ENCODE peak calls at places on chromosomes 5 and 9, in five cellular contexts. Y, P, X, J and D are unnamed samples.
A peak's percentile ranks its signal among the peaks of the same experiment; 100 is the strongest.

GRCh38 chr5:62689599-62690368 is 111.2 kb downstream of the LRRC70 start:
- DNase-seq in Y (no peak), P (peak; percentile 12), X (no peak), J (no peak), D (no peak)

GRCh38 chr5:95839658-95840057 is 17.1 kb upstream of the GLRX start:
- DNase-seq in Y (no peak), P (no peak), X (no peak), J (no peak), D (no peak)

GRCh38 chr5:151602806-151603205 is 11.7 kb upstream of the FAT2 start:
- DNase-seq in Y (no peak), P (no peak), X (no peak), J (no peak), D (no peak)

GRCh38 chr9:4678679-4679267 is 596 bp upstream of the CDC37L1 start:
- DNase-seq in Y (no peak), P (no peak), X (peak; percentile 19), J (no peak), D (no peak)

GRCh38 chr9:90296539-90296938 is 346.1 kb downstream of the DIRAS2 start:
- DNase-seq in Y (no peak), P (no peak), X (no peak), J (no peak), D (no peak)

GRCh38 chr5:153463806-153464205 is 26.7 kb upstream of the GRIA1 start:
- DNase-seq in Y (peak; percentile 73), P (no peak), X (peak; percentile 68), J (no peak), D (no peak)

GRCh38 chr5:137282216-137282615 is 216.9 kb downstream of the SPOCK1 start:
- DNase-seq in Y (no peak), P (no peak), X (peak; percentile 15), J (no peak), D (no peak)

GRCh38 chr5:150043657-150044333 is 42.6 kb downstream of the CSF1R start:
- DNase-seq in Y (no peak), P (no peak), X (peak; percentile 66), J (no peak), D (no peak)

GRCh38 chr5:122726990-122727616 is 47.8 kb upstream of the SNX2 start:
- DNase-seq in Y (no peak), P (no peak), X (peak; percentile 77), J (no peak), D (no peak)

GRCh38 chr9:2576631-2577030 is 45.0 kb upstream of the VLDLR start:
- DNase-seq in Y (no peak), P (no peak), X (no peak), J (no peak), D (no peak)

GRCh38 chr5:132098151-132098594 is 24.6 kb downstream of the CSF2 start:
- DNase-seq in Y (no peak), P (no peak), X (peak; percentile 74), J (no peak), D (no peak)

GRCh38 chr9:105672711-105673234 is 10.5 kb downstream of the TAL2 start:
- DNase-seq in Y (no peak), P (peak; percentile 28), X (no peak), J (no peak), D (no peak)

GRCh38 chr5:171450423-171451246 is 31.2 kb downstream of the FGF18 start:
- DNase-seq in Y (peak; percentile 69), P (no peak), X (peak; percentile 73), J (peak; percentile 57), D (no peak)

GRCh38 chr5:133839721-133840120 is 128.7 kb downstream of the C5orf15 start:
- DNase-seq in Y (no peak), P (no peak), X (no peak), J (no peak), D (no peak)

GRCh38 chr9:90204128-90204838 is 438.3 kb downstream of the DIRAS2 start:
- DNase-seq in Y (no peak), P (no peak), X (no peak), J (no peak), D (no peak)

GRCh38 chr5:153960269-153961215 is 78.2 kb downstream of the FAM114A2 start:
- DNase-seq in Y (no peak), P (no peak), X (no peak), J (no peak), D (no peak)

GRCh38 chr5:72988769-72989168 is 32.9 kb downstream of the FCHO2 start:
- DNase-seq in Y (no peak), P (no peak), X (peak; percentile 10), J (no peak), D (no peak)

GRCh38 chr9:124174385-124174784 is 83.4 kb upstream of the NEK6 start:
- DNase-seq in Y (no peak), P (no peak), X (no peak), J (no peak), D (no peak)

GRCh38 chr9:137453643-137454081 is 5.5 kb downstream of the NSMF start:
- DNase-seq in Y (peak; percentile 97), P (peak; percentile 75), X (peak; percentile 58), J (peak; percentile 87), D (peak; percentile 89)

GRCh38 chr5:181265092-181265671 is 4.2 kb upstream of the TRIM52 start:
- DNase-seq in Y (peak; percentile 49), P (no peak), X (no peak), J (no peak), D (no peak)

GRCh38 chr9:14395300-14396082 is 81.5 kb upstream of the NFIB start:
- DNase-seq in Y (no peak), P (no peak), X (no peak), J (no peak), D (no peak)

GRCh38 chr5:139068494-139069152 is 129.5 kb downstream of the SIL1 start:
- DNase-seq in Y (no peak), P (no peak), X (no peak), J (no peak), D (no peak)

GRCh38 chr9:41229408-41230401 is 40.6 kb upstream of the ZNG1F start:
- DNase-seq in Y (peak; percentile 13), P (no peak), X (peak; percentile 36), J (peak; percentile 51), D (peak; percentile 64)

GRCh38 chr9:132784286-132784820 is 93.7 kb downstream of the AK8 start:
- DNase-seq in Y (no peak), P (no peak), X (no peak), J (no peak), D (no peak)

GRCh38 chr9:69970001-69970531 is 73.6 kb upstream of the MAMDC2 start:
- DNase-seq in Y (peak; percentile 4), P (no peak), X (no peak), J (no peak), D (no peak)

GRCh38 chr9:93900436-93900819 is 54.7 kb downstream of the BARX1 start:
- DNase-seq in Y (no peak), P (no peak), X (no peak), J (no peak), D (no peak)

GRCh38 chr9:87080512-87081225 is 133.4 kb upstream of the GAS1 start:
- DNase-seq in Y (no peak), P (no peak), X (no peak), J (no peak), D (no peak)

GRCh38 chr9:113992276-113992951 is 85.7 kb downstream of the AMBP start:
- DNase-seq in Y (no peak), P (no peak), X (no peak), J (no peak), D (no peak)

GRCh38 chr9:13228431-13228830 is 51.1 kb downstream of the MPDZ start:
- DNase-seq in Y (no peak), P (no peak), X (peak; percentile 6), J (no peak), D (no peak)

GRCh38 chr5:172707285-172708182 is 63.5 kb downstream of the DUSP1 start:
- DNase-seq in Y (peak; percentile 81), P (peak; percentile 6), X (peak; percentile 76), J (no peak), D (peak; percentile 69)

GRCh38 chr9:6829027-6829426 is 71.3 kb downstream of the KDM4C start:
- DNase-seq in Y (peak; percentile 15), P (no peak), X (peak; percentile 19), J (no peak), D (no peak)

GRCh38 chr5:93607367-93608258 is 24.6 kb downstream of the NR2F1 start:
- DNase-seq in Y (peak; percentile 84), P (no peak), X (peak; percentile 89), J (no peak), D (no peak)
- TF ChIP-seq CTCF in Y (peak; percentile 72), P (no peak), X (peak; percentile 64), J (peak; percentile 51), D (peak; percentile 49)

GRCh38 chr5:532521-533242 is 8.4 kb upstream of the SLC9A3 start:
- DNase-seq in Y (no peak), P (no peak), X (no peak), J (peak; percentile 25), D (peak; percentile 53)
- H3K27me3 ChIP-seq in Y (peaks cover 60% of the 10 kb centered on the region), P (peaks cover 21% of the 10 kb centered on the region), X (peaks cover 66% of the 10 kb centered on the region), J (peaks cover 83% of the 10 kb centered on the region), D (peaks cover 72% of the 10 kb centered on the region)

GRCh38 chr5:135056316-135057030 is 22.4 kb upstream of the PITX1 start:
- DNase-seq in Y (no peak), P (no peak), X (no peak), J (peak; percentile 3), D (no peak)

GRCh38 chr5:135057233-135057632 is 23.2 kb upstream of the PITX1 start:
- DNase-seq in Y (no peak), P (no peak), X (no peak), J (no peak), D (no peak)

GRCh38 chr5:135054546-135054945 is 20.5 kb upstream of the PITX1 start:
- DNase-seq in Y (no peak), P (no peak), X (no peak), J (peak; percentile 10), D (no peak)

GRCh38 chr5:135053989-135054388 is 20.0 kb upstream of the PITX1 start:
- DNase-seq in Y (no peak), P (no peak), X (no peak), J (no peak), D (no peak)

DNA sequence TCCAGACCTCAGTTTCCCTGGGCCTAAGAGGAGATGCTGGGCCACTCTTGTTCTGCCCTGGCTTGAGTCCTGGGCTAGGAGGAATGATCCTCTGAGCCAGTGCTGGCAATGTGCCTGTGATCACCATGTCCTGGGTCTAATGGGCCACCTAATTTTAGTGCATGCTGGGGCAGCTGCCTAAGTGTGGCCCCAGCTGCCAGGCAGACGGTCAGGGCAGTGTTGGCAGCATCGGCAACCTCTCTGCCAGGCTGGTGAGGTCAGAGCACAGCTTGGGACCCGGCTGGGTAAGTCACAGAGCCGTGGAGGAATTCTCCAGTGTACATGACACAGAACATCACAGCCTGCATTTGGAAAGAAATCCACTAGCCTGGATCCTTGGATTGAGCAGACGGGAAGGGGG is 21.4 kb upstream of the PITX1 start:
- DNase-seq in Y (no peak), P (no peak), X (no peak), J (peak; percentile 20), D (no peak)
- TF ChIP-seq CTCF in Y (no peak), P (no peak), X (no peak), J (no peak), D (no peak)

DNA sequence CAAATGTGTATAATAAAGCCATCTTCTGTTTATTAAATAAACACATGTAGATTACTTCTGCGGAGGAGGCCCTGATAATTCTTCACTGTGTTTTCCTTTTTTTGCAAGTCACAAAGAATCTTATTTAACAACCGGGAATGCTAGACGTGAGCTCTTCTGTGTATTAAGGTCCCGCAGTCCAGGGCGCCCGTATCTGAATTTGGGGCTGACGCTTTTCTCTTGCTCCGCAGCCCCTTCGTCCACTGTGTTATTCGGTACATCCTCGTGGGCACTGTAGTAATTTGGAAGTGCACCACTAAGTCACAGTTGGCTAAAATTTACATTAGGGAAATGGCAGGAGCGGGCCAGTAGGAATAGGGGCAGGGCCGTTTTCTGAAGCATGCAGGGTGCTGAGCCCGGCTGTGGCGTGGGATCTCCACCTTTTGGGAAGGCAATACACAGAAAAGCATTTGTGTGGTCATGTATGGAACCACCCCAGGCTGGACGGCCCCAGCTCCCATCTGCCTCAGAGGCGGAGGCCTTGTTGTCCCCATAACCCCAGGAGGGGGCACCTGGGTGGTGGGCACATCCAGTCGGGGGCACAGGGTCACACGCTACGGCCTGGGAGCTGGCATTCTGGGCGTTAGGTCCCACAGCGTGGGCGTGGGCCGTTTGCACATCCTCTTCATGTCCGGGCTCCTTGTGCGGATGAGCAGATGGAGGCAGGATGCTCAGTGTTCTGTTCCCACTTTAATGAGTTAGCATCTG is 258.7 kb upstream of the IRX4 start:
- DNase-seq in Y (no peak), P (no peak), X (no peak), J (no peak), D (no peak)
- H3K27me3 ChIP-seq in Y (no peaks in the 10 kb centered on the region), P (no peaks in the 10 kb centered on the region), X (no peaks in the 10 kb centered on the region), J (peaks cover 10% of the 10 kb centered on the region), D (no peaks in the 10 kb centered on the region)